ENCODE peak calls at places on chromosome 3, in nine cellular contexts. One of them, this sample, is unnamed. For H3K27me3, the result is how much of the 10 kb centered on the place peaks cover.

GRCh38 chr3:147159141-147159540 is 247.2 kb downstream of the ZIC4 start:
- DNase-seq in GM12878: no peak
- DNase-seq in Panc1: no peak
- DNase-seq in IMR-90: no peak
- DNase-seq in uterus: no peak
- DNase-seq in body of pancreas: no peak
- DNase-seq in CD8-positive, alpha-beta T cell: no peak
- DNase-seq in cardiac muscle cell: no peak
- DNase-seq in left ventricle myocardium inferior: no peak
- DNase-seq in this sample: no peak

GRCh38 chr3:101943028-101943427 is 93.7 kb downstream of the NFKBIZ start:
- DNase-seq in GM12878: no peak
- DNase-seq in Panc1: no peak
- DNase-seq in IMR-90: no peak
- DNase-seq in uterus: no peak
- DNase-seq in body of pancreas: no peak
- DNase-seq in CD8-positive, alpha-beta T cell: no peak
- DNase-seq in cardiac muscle cell: no peak
- DNase-seq in left ventricle myocardium inferior: no peak
- DNase-seq in this sample: no peak

GRCh38 chr3:17810759-17811158 is 68.3 kb upstream of the TBC1D5 start:
- DNase-seq in GM12878: no peak
- DNase-seq in Panc1: no peak
- DNase-seq in IMR-90: peak
- DNase-seq in uterus: no peak
- DNase-seq in body of pancreas: no peak
- DNase-seq in CD8-positive, alpha-beta T cell: no peak
- DNase-seq in cardiac muscle cell: peak
- DNase-seq in left ventricle myocardium inferior: no peak
- DNase-seq in this sample: no peak

GRCh38 chr3:180036678-180037455 is at the start of gene PEX5L:
- DNase-seq in GM12878: no peak
- DNase-seq in Panc1: no peak
- DNase-seq in IMR-90: peak
- DNase-seq in uterus: no peak
- DNase-seq in body of pancreas: peak
- DNase-seq in CD8-positive, alpha-beta T cell: no peak
- DNase-seq in cardiac muscle cell: peak
- DNase-seq in left ventricle myocardium inferior: peak
- DNase-seq in this sample: peak

GRCh38 chr3:72938471-72939265 is 50.8 kb downstream of the GXYLT2 start:
- DNase-seq in GM12878: no peak
- DNase-seq in Panc1: peak
- DNase-seq in IMR-90: peak
- DNase-seq in uterus: peak
- DNase-seq in body of pancreas: peak
- DNase-seq in CD8-positive, alpha-beta T cell: peak
- DNase-seq in cardiac muscle cell: peak
- DNase-seq in left ventricle myocardium inferior: peak
- DNase-seq in this sample: peak

GRCh38 chr3:133376805-133377204 is 23.1 kb upstream of the BFSP2 start:
- DNase-seq in GM12878: no peak
- DNase-seq in Panc1: no peak
- DNase-seq in IMR-90: no peak
- DNase-seq in uterus: no peak
- DNase-seq in body of pancreas: no peak
- DNase-seq in CD8-positive, alpha-beta T cell: no peak
- DNase-seq in cardiac muscle cell: peak
- DNase-seq in left ventricle myocardium inferior: no peak
- DNase-seq in this sample: no peak

GRCh38 chr3:65018801-65019200 is 331.0 kb upstream of the ADAMTS9 start:
- DNase-seq in GM12878: no peak
- DNase-seq in Panc1: no peak
- DNase-seq in IMR-90: no peak
- DNase-seq in uterus: no peak
- DNase-seq in body of pancreas: no peak
- DNase-seq in CD8-positive, alpha-beta T cell: no peak
- DNase-seq in cardiac muscle cell: no peak
- DNase-seq in left ventricle myocardium inferior: no peak
- DNase-seq in this sample: no peak

GRCh38 chr3:3714572-3714971 is 84.7 kb upstream of the LRRN1 start:
- DNase-seq in GM12878: no peak
- DNase-seq in Panc1: no peak
- DNase-seq in IMR-90: no peak
- DNase-seq in uterus: no peak
- DNase-seq in body of pancreas: no peak
- DNase-seq in CD8-positive, alpha-beta T cell: no peak
- DNase-seq in cardiac muscle cell: no peak
- DNase-seq in left ventricle myocardium inferior: no peak
- DNase-seq in this sample: no peak

GRCh38 chr3:175163686-175164085 is 304.6 kb downstream of the NAALADL2 start:
- DNase-seq in GM12878: no peak
- DNase-seq in Panc1: no peak
- DNase-seq in IMR-90: no peak
- DNase-seq in uterus: no peak
- DNase-seq in body of pancreas: no peak
- DNase-seq in CD8-positive, alpha-beta T cell: no peak
- DNase-seq in cardiac muscle cell: no peak
- DNase-seq in left ventricle myocardium inferior: no peak
- DNase-seq in this sample: no peak

GRCh38 chr3:14630404-14631100 is 21.0 kb upstream of the CCDC174 start:
- DNase-seq in GM12878: no peak
- DNase-seq in Panc1: no peak
- DNase-seq in IMR-90: no peak
- DNase-seq in uterus: no peak
- DNase-seq in body of pancreas: no peak
- DNase-seq in CD8-positive, alpha-beta T cell: no peak
- DNase-seq in cardiac muscle cell: no peak
- DNase-seq in left ventricle myocardium inferior: no peak
- DNase-seq in this sample: no peak

GRCh38 chr3:126514161-126514560 is 3.4 kb downstream of the UROC1 start:
- DNase-seq in GM12878: no peak
- DNase-seq in Panc1: no peak
- DNase-seq in IMR-90: no peak
- DNase-seq in uterus: no peak
- DNase-seq in body of pancreas: no peak
- DNase-seq in CD8-positive, alpha-beta T cell: no peak
- DNase-seq in cardiac muscle cell: no peak
- DNase-seq in left ventricle myocardium inferior: no peak
- DNase-seq in this sample: no peak

GRCh38 chr3:97952872-97953271 is 19.4 kb downstream of the RIOX2 start:
- DNase-seq in GM12878: no peak
- DNase-seq in Panc1: no peak
- DNase-seq in IMR-90: no peak
- DNase-seq in uterus: no peak
- DNase-seq in body of pancreas: no peak
- DNase-seq in CD8-positive, alpha-beta T cell: no peak
- DNase-seq in cardiac muscle cell: no peak
- DNase-seq in left ventricle myocardium inferior: no peak
- DNase-seq in this sample: no peak

GRCh38 chr3:195794708-195795107 is 17.0 kb downstream of the MUC4 start:
- DNase-seq in GM12878: no peak
- DNase-seq in Panc1: no peak
- DNase-seq in IMR-90: no peak
- DNase-seq in uterus: no peak
- DNase-seq in body of pancreas: no peak
- DNase-seq in CD8-positive, alpha-beta T cell: no peak
- DNase-seq in cardiac muscle cell: no peak
- DNase-seq in left ventricle myocardium inferior: no peak
- DNase-seq in this sample: no peak

GRCh38 chr3:16137977-16138376 is 36.5 kb upstream of the GALNT15 start:
- DNase-seq in GM12878: no peak
- DNase-seq in Panc1: no peak
- DNase-seq in IMR-90: no peak
- DNase-seq in uterus: no peak
- DNase-seq in body of pancreas: no peak
- DNase-seq in CD8-positive, alpha-beta T cell: no peak
- DNase-seq in cardiac muscle cell: no peak
- DNase-seq in left ventricle myocardium inferior: no peak
- DNase-seq in this sample: no peak

GRCh38 chr3:35648347-35648746 is 9.0 kb downstream of the ARPP21 start:
- DNase-seq in GM12878: no peak
- DNase-seq in Panc1: no peak
- DNase-seq in IMR-90: peak
- DNase-seq in uterus: no peak
- DNase-seq in body of pancreas: no peak
- DNase-seq in CD8-positive, alpha-beta T cell: no peak
- DNase-seq in cardiac muscle cell: peak
- DNase-seq in left ventricle myocardium inferior: no peak
- DNase-seq in this sample: no peak

GRCh38 chr3:158053386-158053785 is 52.8 kb downstream of the SHOX2 start:
- DNase-seq in GM12878: no peak
- DNase-seq in Panc1: no peak
- DNase-seq in IMR-90: no peak
- DNase-seq in uterus: no peak
- DNase-seq in body of pancreas: no peak
- DNase-seq in CD8-positive, alpha-beta T cell: no peak
- DNase-seq in cardiac muscle cell: no peak
- DNase-seq in left ventricle myocardium inferior: no peak
- DNase-seq in this sample: no peak

GRCh38 chr3:158058775-158059174 is 47.4 kb downstream of the SHOX2 start:
- DNase-seq in GM12878: no peak
- DNase-seq in Panc1: no peak
- DNase-seq in IMR-90: no peak
- DNase-seq in uterus: no peak
- DNase-seq in body of pancreas: no peak
- DNase-seq in CD8-positive, alpha-beta T cell: no peak
- DNase-seq in cardiac muscle cell: no peak
- DNase-seq in left ventricle myocardium inferior: no peak
- DNase-seq in this sample: no peak

DNA sequence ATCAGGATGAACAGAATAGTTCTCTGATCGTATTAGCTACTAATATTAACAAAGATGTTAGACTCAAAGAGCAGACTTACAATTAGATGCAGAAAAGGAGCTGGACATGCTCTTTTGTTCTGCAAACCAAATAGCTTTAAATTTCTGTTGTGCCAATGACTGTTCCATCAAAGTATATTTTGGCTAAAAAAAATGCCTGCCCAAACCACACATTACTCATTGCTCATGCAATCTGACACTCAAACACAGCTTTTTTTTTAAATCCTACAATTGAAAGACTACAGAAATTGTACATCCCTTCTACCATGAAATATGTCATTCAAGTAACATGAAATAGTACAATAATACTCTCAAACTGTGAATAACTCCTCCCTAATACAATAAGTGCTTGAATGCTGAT is 48.6 kb downstream of the SHOX2 start:
- DNase-seq in GM12878: no peak
- DNase-seq in Panc1: no peak
- DNase-seq in IMR-90: no peak
- DNase-seq in uterus: no peak
- DNase-seq in body of pancreas: no peak
- DNase-seq in CD8-positive, alpha-beta T cell: no peak
- DNase-seq in cardiac muscle cell: no peak
- DNase-seq in left ventricle myocardium inferior: no peak
- DNase-seq in this sample: no peak
- H3K27me3 ChIP-seq in GM12878: under half
- H3K27me3 ChIP-seq in Panc1: under half
- H3K27me3 ChIP-seq in IMR-90: under half
- H3K27me3 ChIP-seq in uterus: under half
- H3K27me3 ChIP-seq in body of pancreas: under half
- H3K27me3 ChIP-seq in CD8-positive, alpha-beta T cell: under half
- H3K27me3 ChIP-seq in cardiac muscle cell: under half
- H3K27me3 ChIP-seq in left ventricle myocardium inferior: under half
- H3K27me3 ChIP-seq in this sample: under half

GRCh38 chr3:157134620-157135191 is 25.2 kb downstream of the CCNL1 start:
- DNase-seq in GM12878: no peak
- DNase-seq in Panc1: no peak
- DNase-seq in IMR-90: no peak
- DNase-seq in uterus: no peak
- DNase-seq in body of pancreas: peak
- DNase-seq in CD8-positive, alpha-beta T cell: no peak
- DNase-seq in cardiac muscle cell: no peak
- DNase-seq in left ventricle myocardium inferior: no peak
- DNase-seq in this sample: no peak
- H3K27ac ChIP-seq in GM12878: no peak
- H3K27ac ChIP-seq in Panc1: no peak
- H3K27ac ChIP-seq in IMR-90: no peak
- H3K27ac ChIP-seq in uterus: no peak
- H3K27ac ChIP-seq in body of pancreas: peak
- H3K27ac ChIP-seq in CD8-positive, alpha-beta T cell: no peak
- H3K27ac ChIP-seq in cardiac muscle cell: peak
- H3K27ac ChIP-seq in left ventricle myocardium inferior: peak
- H3K27ac ChIP-seq in this sample: no peak

DNA sequence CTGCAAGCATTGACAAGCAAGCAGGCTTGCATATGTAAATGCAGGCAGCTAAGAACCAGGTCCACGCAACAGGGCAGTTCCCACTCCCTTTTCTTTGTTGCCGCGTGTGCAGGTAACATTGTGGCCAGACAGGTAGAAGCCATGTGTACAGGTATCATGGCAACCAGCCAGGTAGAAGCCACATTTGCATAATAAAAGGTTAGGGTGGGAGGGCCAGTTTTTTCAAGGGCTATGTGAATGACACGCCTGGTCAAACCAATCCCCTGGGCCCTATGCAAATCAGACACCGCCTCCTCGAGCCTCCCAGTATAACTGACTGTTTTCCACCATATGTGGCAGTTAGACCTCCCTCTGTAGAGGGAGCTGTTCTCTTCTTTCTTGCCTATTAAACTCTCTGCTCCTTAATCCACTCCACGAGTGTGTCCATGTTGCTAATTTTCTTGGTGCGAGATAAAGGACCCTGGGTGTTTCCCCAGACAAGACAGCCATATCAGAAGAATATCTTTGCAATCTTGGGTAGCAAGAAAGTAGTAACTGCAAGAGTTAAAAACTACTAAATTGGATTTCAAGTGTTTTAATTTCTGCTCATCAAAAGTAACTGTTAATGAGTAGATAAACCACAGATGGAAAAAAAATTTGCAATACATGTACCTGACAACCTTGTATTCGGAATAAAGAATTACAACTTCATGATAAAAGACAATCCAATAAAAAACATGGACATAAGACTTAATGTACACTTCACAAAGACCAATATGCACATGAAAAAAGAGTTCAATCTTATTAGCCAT is 21.8 kb downstream of the PCOLCE2 start:
- DNase-seq in GM12878: no peak
- DNase-seq in Panc1: no peak
- DNase-seq in IMR-90: no peak
- DNase-seq in uterus: no peak
- DNase-seq in body of pancreas: peak
- DNase-seq in CD8-positive, alpha-beta T cell: no peak
- DNase-seq in cardiac muscle cell: no peak
- DNase-seq in left ventricle myocardium inferior: no peak
- DNase-seq in this sample: no peak
- TF ChIP-seq CTCF in GM12878: peak
- TF ChIP-seq CTCF in Panc1: peak
- TF ChIP-seq CTCF in IMR-90: no peak
- TF ChIP-seq CTCF in uterus: no peak
- TF ChIP-seq CTCF in body of pancreas: no peak
- TF ChIP-seq CTCF in CD8-positive, alpha-beta T cell: no peak
- TF ChIP-seq CTCF in cardiac muscle cell: no peak
- TF ChIP-seq CTCF in left ventricle myocardium inferior: no peak
- TF ChIP-seq CTCF in this sample: no peak

GRCh38 chr3:28228623-28229022 is 12.8 kb upstream of the CMC1 start:
- DNase-seq in GM12878: no peak
- DNase-seq in Panc1: no peak
- DNase-seq in IMR-90: no peak
- DNase-seq in uterus: no peak
- DNase-seq in body of pancreas: no peak
- DNase-seq in CD8-positive, alpha-beta T cell: no peak
- DNase-seq in cardiac muscle cell: no peak
- DNase-seq in left ventricle myocardium inferior: no peak
- DNase-seq in this sample: no peak

GRCh38 chr3:28234454-28234853 is 7.0 kb upstream of the CMC1 start:
- DNase-seq in GM12878: no peak
- DNase-seq in Panc1: no peak
- DNase-seq in IMR-90: no peak
- DNase-seq in uterus: no peak
- DNase-seq in body of pancreas: no peak
- DNase-seq in CD8-positive, alpha-beta T cell: no peak
- DNase-seq in cardiac muscle cell: no peak
- DNase-seq in left ventricle myocardium inferior: no peak
- DNase-seq in this sample: no peak

GRCh38 chr3:28232659-28233058 is 8.8 kb upstream of the CMC1 start:
- DNase-seq in GM12878: no peak
- DNase-seq in Panc1: no peak
- DNase-seq in IMR-90: no peak
- DNase-seq in uterus: no peak
- DNase-seq in body of pancreas: no peak
- DNase-seq in CD8-positive, alpha-beta T cell: no peak
- DNase-seq in cardiac muscle cell: no peak
- DNase-seq in left ventricle myocardium inferior: no peak
- DNase-seq in this sample: no peak
- H3K27me3 ChIP-seq in GM12878: under half
- H3K27me3 ChIP-seq in Panc1: under half
- H3K27me3 ChIP-seq in IMR-90: under half
- H3K27me3 ChIP-seq in uterus: under half
- H3K27me3 ChIP-seq in body of pancreas: under half
- H3K27me3 ChIP-seq in CD8-positive, alpha-beta T cell: under half
- H3K27me3 ChIP-seq in cardiac muscle cell: under half
- H3K27me3 ChIP-seq in left ventricle myocardium inferior: under half
- H3K27me3 ChIP-seq in this sample: under half